ENCODE peak calls at places on chromosome 2, in eight cellular contexts. One of them, this sample, is unnamed. For H3K9me3, the result is how much of the 10 kb centered on the place peaks cover.

GRCh38 chr2:23235292-23235691 is 149.7 kb upstream of the KLHL29 start:
- DNase-seq in PC-3: peak
- DNase-seq in tibial nerve: no peak
- DNase-seq in stomach: no peak
- DNase-seq in HCT116: no peak
- DNase-seq in ovary: no peak
- DNase-seq in PC-9: no peak
- DNase-seq in body of pancreas: no peak
- DNase-seq in this sample: no peak

GRCh38 chr2:162968306-162968705 is 129.7 kb upstream of the KCNH7 start:
- DNase-seq in PC-3: no peak
- DNase-seq in stomach: no peak
- DNase-seq in body of pancreas: no peak
- DNase-seq in ovary: no peak
- DNase-seq in PC-9: no peak
- DNase-seq in tibial nerve: no peak
- DNase-seq in HCT116: no peak
- DNase-seq in this sample: no peak

GRCh38 chr2:98568161-98568956 is 40.0 kb downstream of the COA5 start:
- DNase-seq in PC-9: no peak
- DNase-seq in ovary: no peak
- DNase-seq in body of pancreas: no peak
- DNase-seq in tibial nerve: no peak
- DNase-seq in HCT116: no peak
- DNase-seq in stomach: no peak
- DNase-seq in PC-3: no peak
- DNase-seq in this sample: no peak

GRCh38 chr2:237451582-237452469 is 35.2 kb upstream of the MLPH start:
- DNase-seq in body of pancreas: no peak
- DNase-seq in HCT116: no peak
- DNase-seq in PC-9: no peak
- DNase-seq in tibial nerve: no peak
- DNase-seq in PC-3: no peak
- DNase-seq in stomach: no peak
- DNase-seq in ovary: peak
- DNase-seq in this sample: no peak

GRCh38 chr2:54629914-54630609 is 93.4 kb upstream of the EML6 start:
- DNase-seq in stomach: peak
- DNase-seq in PC-3: peak
- DNase-seq in PC-9: no peak
- DNase-seq in tibial nerve: peak
- DNase-seq in HCT116: no peak
- DNase-seq in ovary: no peak
- DNase-seq in body of pancreas: peak
- DNase-seq in this sample: no peak

GRCh38 chr2:217086038-217086522 is 226.2 kb upstream of the TNP1 start:
- DNase-seq in body of pancreas: no peak
- DNase-seq in tibial nerve: peak
- DNase-seq in HCT116: no peak
- DNase-seq in PC-9: no peak
- DNase-seq in PC-3: peak
- DNase-seq in stomach: no peak
- DNase-seq in ovary: no peak
- DNase-seq in this sample: no peak

GRCh38 chr2:181779288-181779871 is 99.1 kb upstream of the NEUROD1 start:
- DNase-seq in stomach: no peak
- DNase-seq in ovary: no peak
- DNase-seq in PC-9: no peak
- DNase-seq in body of pancreas: no peak
- DNase-seq in tibial nerve: no peak
- DNase-seq in HCT116: no peak
- DNase-seq in PC-3: no peak
- DNase-seq in this sample: no peak

GRCh38 chr2:180677200-180677599 is 303.2 kb upstream of the UBE2E3 start:
- DNase-seq in ovary: no peak
- DNase-seq in body of pancreas: no peak
- DNase-seq in PC-9: no peak
- DNase-seq in stomach: no peak
- DNase-seq in HCT116: no peak
- DNase-seq in tibial nerve: no peak
- DNase-seq in PC-3: peak
- DNase-seq in this sample: no peak

GRCh38 chr2:60882971-60883753 is 1.8 kb downstream of the REL start:
- DNase-seq in stomach: no peak
- DNase-seq in tibial nerve: peak
- DNase-seq in PC-3: peak
- DNase-seq in HCT116: no peak
- DNase-seq in PC-9: peak
- DNase-seq in body of pancreas: no peak
- DNase-seq in ovary: no peak
- DNase-seq in this sample: no peak

GRCh38 chr2:219269362-219270054 is 9.7 kb upstream of the DNAJB2 start:
- DNase-seq in stomach: peak
- DNase-seq in body of pancreas: peak
- DNase-seq in PC-9: no peak
- DNase-seq in PC-3: no peak
- DNase-seq in tibial nerve: no peak
- DNase-seq in ovary: no peak
- DNase-seq in HCT116: no peak
- DNase-seq in this sample: peak

GRCh38 chr2:1104364-1104763 is 153.7 kb downstream of the SNTG2 start:
- DNase-seq in HCT116: no peak
- DNase-seq in body of pancreas: no peak
- DNase-seq in PC-9: no peak
- DNase-seq in tibial nerve: no peak
- DNase-seq in ovary: no peak
- DNase-seq in PC-3: no peak
- DNase-seq in stomach: no peak
- DNase-seq in this sample: no peak

GRCh38 chr2:235692671-235693171 is 198.9 kb downstream of the AGAP1 start:
- DNase-seq in HCT116: no peak
- DNase-seq in PC-3: no peak
- DNase-seq in stomach: peak
- DNase-seq in ovary: no peak
- DNase-seq in body of pancreas: no peak
- DNase-seq in tibial nerve: no peak
- DNase-seq in PC-9: no peak
- DNase-seq in this sample: no peak

GRCh38 chr2:43082111-43082877 is 144.1 kb downstream of the ZFP36L2 start:
- DNase-seq in body of pancreas: no peak
- DNase-seq in PC-9: no peak
- DNase-seq in stomach: no peak
- DNase-seq in PC-3: peak
- DNase-seq in HCT116: no peak
- DNase-seq in tibial nerve: peak
- DNase-seq in ovary: no peak
- DNase-seq in this sample: no peak

GRCh38 chr2:28691774-28692281 is 59.8 kb upstream of the PPP1CB start:
- DNase-seq in body of pancreas: peak
- DNase-seq in ovary: no peak
- DNase-seq in tibial nerve: no peak
- DNase-seq in HCT116: no peak
- DNase-seq in PC-9: peak
- DNase-seq in stomach: peak
- DNase-seq in PC-3: peak
- DNase-seq in this sample: no peak

GRCh38 chr2:172623249-172623965 is 67.5 kb downstream of the PDK1 start:
- DNase-seq in stomach: no peak
- DNase-seq in HCT116: no peak
- DNase-seq in body of pancreas: no peak
- DNase-seq in PC-3: no peak
- DNase-seq in tibial nerve: no peak
- DNase-seq in PC-9: no peak
- DNase-seq in ovary: no peak
- DNase-seq in this sample: no peak

GRCh38 chr2:86675611-86676015 is 44.5 kb upstream of the RMND5A start:
- DNase-seq in PC-3: peak
- DNase-seq in PC-9: no peak
- DNase-seq in body of pancreas: peak
- DNase-seq in ovary: no peak
- DNase-seq in HCT116: peak
- DNase-seq in tibial nerve: no peak
- DNase-seq in stomach: peak
- DNase-seq in this sample: no peak

GRCh38 chr2:97857553-97857952 is 138.2 kb downstream of the TMEM131 start:
- DNase-seq in PC-3: no peak
- DNase-seq in PC-9: no peak
- DNase-seq in HCT116: no peak
- DNase-seq in stomach: no peak
- DNase-seq in ovary: no peak
- DNase-seq in tibial nerve: no peak
- DNase-seq in body of pancreas: no peak
- DNase-seq in this sample: no peak

GRCh38 chr2:26561918-26562810 is 79.0 kb downstream of the CIB4 start:
- DNase-seq in body of pancreas: peak
- DNase-seq in PC-3: no peak
- DNase-seq in stomach: peak
- DNase-seq in tibial nerve: no peak
- DNase-seq in ovary: peak
- DNase-seq in PC-9: peak
- DNase-seq in HCT116: peak
- DNase-seq in this sample: peak

GRCh38 chr2:58376592-58376991 is 135.5 kb upstream of the FANCL start:
- DNase-seq in HCT116: peak
- DNase-seq in stomach: no peak
- DNase-seq in PC-3: peak
- DNase-seq in tibial nerve: no peak
- DNase-seq in ovary: no peak
- DNase-seq in PC-9: no peak
- DNase-seq in body of pancreas: no peak
- DNase-seq in this sample: no peak

GRCh38 chr2:7758065-7758759 is 841.0 kb downstream of the RNF144A start:
- DNase-seq in PC-9: no peak
- DNase-seq in stomach: no peak
- DNase-seq in ovary: no peak
- DNase-seq in tibial nerve: no peak
- DNase-seq in PC-3: no peak
- DNase-seq in HCT116: no peak
- DNase-seq in body of pancreas: no peak
- DNase-seq in this sample: no peak

GRCh38 chr2:98882368-98882767 is 53.7 kb downstream of the CRACDL start:
- DNase-seq in body of pancreas: no peak
- DNase-seq in PC-9: no peak
- DNase-seq in ovary: no peak
- DNase-seq in tibial nerve: no peak
- DNase-seq in stomach: no peak
- DNase-seq in PC-3: no peak
- DNase-seq in HCT116: no peak
- DNase-seq in this sample: no peak

GRCh38 chr2:120244656-120245519 is 7.8 kb upstream of the RALB start:
- DNase-seq in stomach: no peak
- DNase-seq in PC-3: no peak
- DNase-seq in PC-9: no peak
- DNase-seq in ovary: no peak
- DNase-seq in HCT116: no peak
- DNase-seq in tibial nerve: no peak
- DNase-seq in body of pancreas: no peak
- DNase-seq in this sample: no peak

GRCh38 chr2:236244256-236244655 is 19.9 kb downstream of the ASB18 start:
- DNase-seq in tibial nerve: no peak
- DNase-seq in body of pancreas: no peak
- DNase-seq in stomach: no peak
- DNase-seq in HCT116: no peak
- DNase-seq in PC-3: no peak
- DNase-seq in PC-9: no peak
- DNase-seq in ovary: no peak
- DNase-seq in this sample: no peak

DNA sequence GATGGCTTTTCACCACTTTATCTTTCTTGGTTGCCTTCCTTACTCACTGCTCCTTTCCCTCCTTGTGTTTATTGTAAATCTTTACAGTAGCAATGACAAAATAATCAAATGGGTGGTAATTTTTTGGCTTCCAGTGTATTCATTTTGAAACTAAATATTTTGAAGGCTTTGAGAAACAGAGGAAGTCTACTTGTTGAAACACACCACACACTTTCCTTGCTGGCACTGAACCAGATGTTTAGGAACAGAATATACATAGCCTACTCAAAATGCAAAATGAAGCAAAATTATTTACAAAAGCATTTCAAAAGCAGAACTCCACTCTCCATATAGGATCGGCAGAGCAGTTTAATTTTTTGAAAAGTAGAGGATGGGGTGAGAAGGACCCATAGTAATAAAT is 189.8 kb downstream of the LTBP1 start:
- DNase-seq in tibial nerve: no peak
- DNase-seq in body of pancreas: no peak
- DNase-seq in PC-9: no peak
- DNase-seq in HCT116: no peak
- DNase-seq in stomach: no peak
- DNase-seq in PC-3: no peak
- DNase-seq in ovary: no peak
- DNase-seq in this sample: no peak
- H3K4me3 ChIP-seq in tibial nerve: no peak
- H3K4me3 ChIP-seq in body of pancreas: no peak
- H3K4me3 ChIP-seq in PC-9: no peak
- H3K4me3 ChIP-seq in HCT116: no peak
- H3K4me3 ChIP-seq in stomach: no peak
- H3K4me3 ChIP-seq in PC-3: peak
- H3K4me3 ChIP-seq in ovary: peak
- H3K4me3 ChIP-seq in this sample: peak

GRCh38 chr2:51413726-51414125 is 381.8 kb upstream of the NRXN1 start:
- DNase-seq in PC-9: no peak
- DNase-seq in body of pancreas: no peak
- DNase-seq in ovary: no peak
- DNase-seq in tibial nerve: no peak
- DNase-seq in PC-3: peak
- DNase-seq in HCT116: no peak
- DNase-seq in stomach: no peak
- DNase-seq in this sample: no peak
- H3K9me3 ChIP-seq in PC-9: under half
- H3K9me3 ChIP-seq in body of pancreas: under half
- H3K9me3 ChIP-seq in ovary: under half
- H3K9me3 ChIP-seq in tibial nerve: under half
- H3K9me3 ChIP-seq in PC-3: under half
- H3K9me3 ChIP-seq in HCT116: under half
- H3K9me3 ChIP-seq in stomach: under half
- H3K9me3 ChIP-seq in this sample: under half

DNA sequence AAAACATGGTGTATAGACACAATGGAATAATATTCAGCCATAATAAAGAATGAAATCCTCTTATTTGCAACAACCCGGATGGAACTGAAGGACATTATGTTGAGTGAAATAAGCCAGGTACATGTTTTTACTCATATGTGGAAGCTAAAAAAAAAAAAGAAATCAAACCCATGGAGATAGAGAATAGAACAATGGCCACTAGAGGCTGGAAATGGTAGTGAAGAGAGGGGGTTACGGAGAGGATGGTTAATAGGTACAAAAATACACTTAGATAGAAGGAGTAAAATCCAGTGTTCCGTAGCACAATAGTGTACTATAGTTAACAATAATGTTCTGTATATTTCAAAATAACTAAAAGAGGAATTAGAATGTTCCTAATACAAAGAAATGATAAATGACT is 12.8 kb upstream of the KIAA2012 start:
- DNase-seq in HCT116: no peak
- DNase-seq in PC-3: peak
- DNase-seq in stomach: no peak
- DNase-seq in ovary: no peak
- DNase-seq in PC-9: no peak
- DNase-seq in tibial nerve: no peak
- DNase-seq in body of pancreas: no peak
- DNase-seq in this sample: no peak
- TF ChIP-seq CTCF in HCT116: peak
- TF ChIP-seq CTCF in PC-3: peak
- TF ChIP-seq CTCF in stomach: no peak
- TF ChIP-seq CTCF in ovary: no peak
- TF ChIP-seq CTCF in PC-9: peak
- TF ChIP-seq CTCF in tibial nerve: no peak
- TF ChIP-seq CTCF in body of pancreas: no peak
- TF ChIP-seq CTCF in this sample: no peak

GRCh38 chr2:144014108-144014507 is 505.8 kb downstream of the ZEB2 start:
- DNase-seq in PC-3: peak
- DNase-seq in ovary: no peak
- DNase-seq in body of pancreas: no peak
- DNase-seq in PC-9: no peak
- DNase-seq in tibial nerve: no peak
- DNase-seq in stomach: no peak
- DNase-seq in HCT116: no peak
- DNase-seq in this sample: no peak
- H3K4me3 ChIP-seq in PC-3: no peak
- H3K4me3 ChIP-seq in ovary: no peak
- H3K4me3 ChIP-seq in body of pancreas: no peak
- H3K4me3 ChIP-seq in PC-9: no peak
- H3K4me3 ChIP-seq in tibial nerve: no peak
- H3K4me3 ChIP-seq in stomach: no peak
- H3K4me3 ChIP-seq in HCT116: no peak
- H3K4me3 ChIP-seq in this sample: no peak

This sample was measured in ascending aorta.